ENCODE peak calls at places on chromosomes 6 and 20, in six cellular contexts. P is body of pancreas, L is IMR-90, K is prostate gland, I is transverse colon, E is heart left ventricle. H is an unnamed sample.
A peak's percentile ranks its signal among the peaks of the same experiment; 100 is the strongest.

GRCh38 chr6:37365791-37366190 is 12.0 kb downstream of the RNF8 start:
- DNase-seq in P (no peak), L (peak; percentile 35), K (no peak), I (no peak), E (no peak), H (no peak)

GRCh38 chr20:20864346-20865096 is 152.1 kb upstream of the RALGAPA2 start:
- DNase-seq in P (no peak), L (no peak), K (no peak), I (no peak), E (no peak), H (no peak)

GRCh38 chr6:74578339-74578738 is 627.5 kb downstream of the COL12A1 start:
- DNase-seq in P (no peak), L (peak; percentile 89), K (no peak), I (no peak), E (no peak), H (no peak)

GRCh38 chr6:170177383-170178265 is 113.3 kb downstream of the DLL1 start:
- DNase-seq in P (no peak), L (no peak), K (peak; percentile 14), I (no peak), E (no peak), H (no peak)

GRCh38 chr6:81792826-81793225 is 40.3 kb upstream of the TENT5A start:
- DNase-seq in P (no peak), L (no peak), K (no peak), I (no peak), E (no peak), H (no peak)

GRCh38 chr6:53432318-53433161 is 83.8 kb upstream of the ELOVL5 start:
- DNase-seq in P (no peak), L (peak; percentile 81), K (no peak), I (no peak), E (peak; percentile 17), H (peak; percentile 24)

GRCh38 chr6:52990342-52990741 is 4.7 kb downstream of the GSTA4 start:
- DNase-seq in P (no peak), L (peak; percentile 61), K (no peak), I (peak; percentile 27), E (no peak), H (no peak)

GRCh38 chr6:34022250-34022872 is 123.5 kb downstream of the GRM4 start:
- DNase-seq in P (no peak), L (no peak), K (no peak), I (peak; percentile 47), E (no peak), H (no peak)

GRCh38 chr6:6749791-6750434 is 161.4 kb downstream of the LY86 start:
- DNase-seq in P (peak; percentile 26), L (peak; percentile 97), K (peak; percentile 48), I (peak; percentile 72), E (peak; percentile 66), H (peak; percentile 97)
- TF ChIP-seq POLR2A in P (peak; percentile 22), L (no peak), K (no peak), I (peak; percentile 52), E (no peak), H (no peak)

GRCh38 chr20:3777726-3778629 is 3.3 kb downstream of the SPEF1 start:
- DNase-seq in P (peak; percentile 66), L (no peak), K (no peak), I (peak; percentile 69), E (peak; percentile 66), H (no peak)
- TF ChIP-seq POLR2A in P (no peak), L (no peak), K (no peak), I (no peak), E (no peak), H (no peak)

DNA sequence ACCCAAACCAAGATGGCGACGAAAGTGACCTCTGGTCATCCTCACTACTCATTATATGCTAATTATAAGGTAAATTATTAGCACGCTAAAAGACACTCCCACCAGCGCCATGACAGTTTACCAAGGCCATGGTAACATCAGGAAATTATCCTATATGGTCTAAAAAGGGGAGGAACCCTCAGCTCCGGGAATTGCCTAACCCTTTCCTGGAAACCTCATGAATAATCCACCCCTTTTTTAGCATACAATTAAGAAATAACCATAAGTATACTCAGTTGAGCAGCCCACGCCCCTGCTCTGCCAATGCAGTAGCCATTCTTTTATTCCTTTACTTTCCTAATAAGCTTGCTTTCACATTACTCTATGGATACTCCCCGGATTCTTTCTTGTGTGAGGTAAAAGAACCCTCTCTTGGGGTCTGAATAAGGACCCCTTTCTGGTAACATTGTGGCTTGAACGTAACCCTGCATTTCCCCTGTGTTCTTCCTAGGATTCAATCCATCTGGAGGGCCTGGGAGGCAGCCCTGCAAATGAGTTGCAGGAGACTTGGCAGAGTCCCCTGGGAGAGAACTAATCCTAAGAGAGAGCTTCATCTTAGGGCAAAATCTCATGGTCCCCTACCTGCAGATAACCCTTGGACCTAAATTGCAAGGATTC is 225.6 kb upstream of the JARID2 start:
- DNase-seq in P (no peak), L (no peak), K (no peak), I (no peak), E (no peak), H (no peak)
- TF ChIP-seq POLR2A in P (no peak), L (no peak), K (no peak), I (no peak), E (no peak), H (no peak)

GRCh38 chr20:38164069-38164468 is 1.0 kb downstream of the TGM2 start:
- DNase-seq in P (no peak), L (no peak), K (no peak), I (no peak), E (no peak), H (no peak)

GRCh38 chr20:38161412-38161774 is 3.7 kb downstream of the TGM2 start:
- DNase-seq in P (no peak), L (no peak), K (no peak), I (no peak), E (no peak), H (no peak)

GRCh38 chr20:38162149-38162548 is 2.9 kb downstream of the TGM2 start:
- DNase-seq in P (no peak), L (no peak), K (no peak), I (no peak), E (no peak), H (no peak)

GRCh38 chr20:38164624-38165088 is 414 bp downstream of the TGM2 start:
- DNase-seq in P (no peak), L (no peak), K (no peak), I (no peak), E (no peak), H (no peak)

DNA sequence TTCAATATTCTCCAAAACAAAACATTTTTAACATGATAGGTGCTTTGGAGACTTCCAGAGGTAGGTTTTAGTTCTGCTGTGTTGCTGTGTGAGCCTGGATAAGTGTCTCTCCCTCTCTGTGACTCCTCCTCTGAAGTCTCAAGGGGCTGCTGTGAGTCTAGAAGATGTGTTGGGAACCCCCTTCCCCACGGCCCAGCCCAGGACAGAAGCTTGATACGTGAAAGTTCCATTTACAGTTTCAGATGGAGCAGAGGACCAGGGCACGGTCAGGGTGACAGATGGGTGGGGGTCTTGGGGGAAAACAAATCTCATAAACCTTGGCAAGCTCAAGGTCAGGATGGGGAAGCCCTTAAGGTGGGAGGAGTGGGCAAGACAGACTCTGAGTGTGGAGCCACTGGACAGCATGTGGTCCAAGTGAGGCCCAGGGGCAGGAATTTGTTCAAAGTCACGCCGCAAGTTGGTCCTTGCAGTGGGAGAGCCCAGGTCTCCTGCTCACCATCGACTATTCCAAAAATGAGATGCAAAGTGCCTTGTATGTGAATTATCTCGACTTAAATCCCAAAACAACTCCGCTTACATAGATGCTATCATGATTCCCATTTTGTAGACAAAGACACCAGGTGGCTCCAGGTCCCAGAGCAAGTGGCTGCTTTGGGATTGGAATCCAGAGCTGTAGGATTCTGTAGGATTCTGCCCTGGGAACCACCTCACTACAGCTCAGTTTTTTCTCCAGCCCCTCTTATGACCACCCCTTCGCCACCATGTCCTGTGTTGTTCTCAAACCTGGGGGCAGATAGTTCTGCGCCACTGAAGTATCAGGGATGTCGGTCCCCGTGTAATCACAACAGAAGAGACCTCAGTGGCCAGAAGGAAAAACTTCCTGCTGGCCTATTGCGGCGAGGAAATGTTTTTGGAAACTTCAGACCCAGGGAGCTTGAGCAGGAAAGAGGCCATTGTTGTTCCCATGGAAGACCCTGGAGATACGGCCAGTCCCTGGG is 1.9 kb downstream of the TGM2 start:
- DNase-seq in P (no peak), L (no peak), K (no peak), I (no peak), E (no peak), H (no peak)
- TF ChIP-seq POLR2A in P (no peak), L (no peak), K (no peak), I (no peak), E (no peak), H (no peak)

DNA sequence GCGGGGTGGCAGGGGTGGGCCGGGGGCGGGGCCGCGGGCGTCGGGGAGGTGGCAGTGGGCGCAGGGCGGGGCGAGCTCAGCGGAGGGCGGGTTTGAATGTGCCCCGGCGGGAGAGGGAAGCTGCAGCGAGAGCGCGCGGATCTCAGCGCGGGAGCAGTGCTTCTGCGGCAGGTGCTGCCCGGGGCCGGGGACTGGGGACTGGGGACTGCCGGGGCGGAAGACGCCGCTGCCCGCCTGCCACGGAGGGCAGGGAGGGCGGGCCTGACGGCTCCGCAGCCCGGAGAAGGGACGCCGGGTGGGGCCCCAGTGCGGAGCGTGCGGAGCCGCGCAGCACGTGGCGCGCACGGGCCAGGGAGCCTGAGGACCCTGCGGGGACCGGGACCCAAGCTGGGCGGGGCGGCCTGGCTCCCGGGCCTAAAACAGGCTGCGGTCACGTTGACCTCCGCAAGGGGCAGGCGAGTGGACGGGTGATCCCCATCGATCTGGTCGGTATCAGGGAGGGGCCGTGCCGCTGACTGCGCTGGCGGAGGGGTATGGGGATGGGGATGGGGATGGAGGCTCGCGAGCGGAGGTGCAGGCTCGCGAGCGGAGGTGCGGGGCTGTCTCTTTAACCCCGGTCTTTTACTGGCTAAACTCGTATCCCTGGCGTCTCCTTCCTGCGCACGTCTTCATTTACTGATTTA is at the start of gene SLC29A1:
- DNase-seq in P (peak; percentile 82), L (peak; percentile 28), K (peak; percentile 81), I (peak; percentile 79), E (peak; percentile 85), H (peak; percentile 96)
- TF ChIP-seq POLR2A in P (peak; percentile 58), L (no peak), K (peak; percentile 66), I (no peak), E (no peak), H (peak; percentile 82)

GRCh38 chr6:161139766-161140553 is 133.9 kb downstream of the AGPAT4 start:
- DNase-seq in P (peak; percentile 48), L (peak; percentile 42), K (no peak), I (peak; percentile 72), E (no peak), H (no peak)
- TF ChIP-seq POLR2A in P (no peak), L (no peak), K (no peak), I (no peak), E (no peak), H (no peak)

GRCh38 chr20:3645309-3646066 is 17.7 kb downstream of the GFRA4 start:
- DNase-seq in P (no peak), L (no peak), K (no peak), I (no peak), E (no peak), H (no peak)

GRCh38 chr20:3648941-3649340 is 14.3 kb downstream of the GFRA4 start:
- DNase-seq in P (no peak), L (no peak), K (no peak), I (no peak), E (no peak), H (no peak)

GRCh38 chr20:3646067-3646440 is 17.1 kb downstream of the GFRA4 start:
- DNase-seq in P (no peak), L (peak; percentile 35), K (no peak), I (no peak), E (no peak), H (no peak)

GRCh38 chr20:3647418-3647817 is 15.8 kb downstream of the GFRA4 start:
- DNase-seq in P (no peak), L (no peak), K (no peak), I (no peak), E (no peak), H (no peak)

GRCh38 chr20:3646651-3647050 is 16.5 kb downstream of the GFRA4 start:
- DNase-seq in P (no peak), L (no peak), K (no peak), I (no peak), E (no peak), H (no peak)
- TF ChIP-seq POLR2A in P (no peak), L (no peak), K (no peak), I (no peak), E (no peak), H (no peak)

GRCh38 chr20:32483351-32484220 is 101.5 kb downstream of the NOL4L start:
- DNase-seq in P (peak; percentile 87), L (peak; percentile 73), K (peak; percentile 78), I (peak; percentile 87), E (peak; percentile 73), H (peak; percentile 81)
- TF ChIP-seq POLR2A in P (peak; percentile 65), L (peak; percentile 67), K (peak; percentile 73), I (peak; percentile 60), E (no peak), H (peak; percentile 51)

H was measured in H54.